ENCODE peak calls at places on chromosomes 16 and 17, in four cellular contexts. One of them, this sample, is unnamed.

GRCh38 chr16:78594191-78594590 is 494.7 kb downstream of the WWOX start:
- DNase-seq in esophagus squamous epithelium: no peak
- DNase-seq in tibial nerve: no peak
- DNase-seq in stomach: no peak
- DNase-seq in this sample: no peak

GRCh38 chr17:43356450-43356849 is 42.3 kb upstream of the ARL4D start:
- DNase-seq in esophagus squamous epithelium: no peak
- DNase-seq in tibial nerve: no peak
- DNase-seq in stomach: no peak
- DNase-seq in this sample: no peak

GRCh38 chr16:4136229-4136813 is 20.1 kb upstream of the ADCY9 start:
- DNase-seq in esophagus squamous epithelium: no peak
- DNase-seq in tibial nerve: no peak
- DNase-seq in stomach: peak; percentile 82
- DNase-seq in this sample: peak; percentile 70

GRCh38 chr17:71237903-71238538 is 882.8 kb upstream of the SOX9 start:
- DNase-seq in esophagus squamous epithelium: no peak
- DNase-seq in tibial nerve: no peak
- DNase-seq in stomach: no peak
- DNase-seq in this sample: no peak

GRCh38 chr16:371729-372521 is 1.6 kb upstream of the MRPL28 start:
- DNase-seq in esophagus squamous epithelium: no peak
- DNase-seq in tibial nerve: no peak
- DNase-seq in stomach: no peak
- DNase-seq in this sample: no peak

GRCh38 chr17:19354123-19354522 is 8.4 kb downstream of the B9D1 start:
- DNase-seq in esophagus squamous epithelium: no peak
- DNase-seq in tibial nerve: no peak
- DNase-seq in stomach: no peak
- DNase-seq in this sample: no peak

GRCh38 chr16:3007059-3007956 is 5.4 kb upstream of the CLDN9 start:
- DNase-seq in esophagus squamous epithelium: no peak
- DNase-seq in tibial nerve: no peak
- DNase-seq in stomach: no peak
- DNase-seq in this sample: peak; percentile 76

GRCh38 chr17:53134546-53134945 is 688.2 kb upstream of the KIF2B start:
- DNase-seq in esophagus squamous epithelium: no peak
- DNase-seq in tibial nerve: no peak
- DNase-seq in stomach: no peak
- DNase-seq in this sample: no peak

GRCh38 chr17:74362811-74363498 is 1.3 kb upstream of the BTBD17 start:
- DNase-seq in esophagus squamous epithelium: no peak
- DNase-seq in tibial nerve: no peak
- DNase-seq in stomach: no peak
- DNase-seq in this sample: no peak

GRCh38 chr17:53765609-53766008 is 57.1 kb upstream of the KIF2B start:
- DNase-seq in esophagus squamous epithelium: no peak
- DNase-seq in tibial nerve: no peak
- DNase-seq in stomach: no peak
- DNase-seq in this sample: no peak

GRCh38 chr17:66468241-66469087 is 166.1 kb downstream of the PRKCA start:
- DNase-seq in esophagus squamous epithelium: no peak
- DNase-seq in tibial nerve: no peak
- DNase-seq in stomach: no peak
- DNase-seq in this sample: peak; percentile 53

GRCh38 chr17:5537251-5537650 is 47.1 kb downstream of the NLRP1 start:
- DNase-seq in esophagus squamous epithelium: no peak
- DNase-seq in tibial nerve: no peak
- DNase-seq in stomach: no peak
- DNase-seq in this sample: no peak

GRCh38 chr17:39634384-39634871 is 2.5 kb upstream of the STARD3 start:
- DNase-seq in esophagus squamous epithelium: no peak
- DNase-seq in tibial nerve: no peak
- DNase-seq in stomach: no peak
- DNase-seq in this sample: no peak

GRCh38 chr16:8505327-8505991 is 84.9 kb downstream of the TMEM114 start:
- DNase-seq in esophagus squamous epithelium: no peak
- DNase-seq in tibial nerve: no peak
- DNase-seq in stomach: peak; percentile 60
- DNase-seq in this sample: no peak

GRCh38 chr16:88809068-88809675 is 2.6 kb downstream of the APRT start:
- DNase-seq in esophagus squamous epithelium: no peak
- DNase-seq in tibial nerve: no peak
- DNase-seq in stomach: no peak
- DNase-seq in this sample: peak; percentile 66

GRCh38 chr17:50547035-50547735 is at the start of gene SPATA20:
- DNase-seq in esophagus squamous epithelium: peak; percentile 29
- DNase-seq in tibial nerve: peak; percentile 86
- DNase-seq in stomach: peak; percentile 95
- DNase-seq in this sample: peak; percentile 96

GRCh38 chr16:7614022-7614795 is 281.6 kb downstream of the RBFOX1 start:
- DNase-seq in esophagus squamous epithelium: no peak
- DNase-seq in tibial nerve: no peak
- DNase-seq in stomach: no peak
- DNase-seq in this sample: no peak

GRCh38 chr16:89407925-89408300 is 82.4 kb downstream of the ANKRD11 start:
- DNase-seq in esophagus squamous epithelium: no peak
- DNase-seq in tibial nerve: no peak
- DNase-seq in stomach: no peak
- DNase-seq in this sample: no peak

GRCh38 chr17:4950075-4950756 is 703 bp upstream of the ENO3 start:
- DNase-seq in esophagus squamous epithelium: no peak
- DNase-seq in tibial nerve: no peak
- DNase-seq in stomach: peak; percentile 61
- DNase-seq in this sample: peak; percentile 59

GRCh38 chr17:16072031-16072430 is 72.4 kb downstream of the TTC19 start:
- DNase-seq in esophagus squamous epithelium: no peak
- DNase-seq in tibial nerve: no peak
- DNase-seq in stomach: no peak
- DNase-seq in this sample: no peak

GRCh38 chr17:64165347-64165746 is 35.4 kb upstream of the ERN1 start:
- DNase-seq in esophagus squamous epithelium: no peak
- DNase-seq in tibial nerve: no peak
- DNase-seq in stomach: no peak
- DNase-seq in this sample: no peak
- H3K27ac ChIP-seq in esophagus squamous epithelium: no peak overlapping the region
- H3K27ac ChIP-seq in tibial nerve: no peak overlapping the region
- H3K27ac ChIP-seq in stomach: peak overlapping the region; percentile 69
- H3K27ac ChIP-seq in this sample: peak overlapping the region; percentile 80

DNA sequence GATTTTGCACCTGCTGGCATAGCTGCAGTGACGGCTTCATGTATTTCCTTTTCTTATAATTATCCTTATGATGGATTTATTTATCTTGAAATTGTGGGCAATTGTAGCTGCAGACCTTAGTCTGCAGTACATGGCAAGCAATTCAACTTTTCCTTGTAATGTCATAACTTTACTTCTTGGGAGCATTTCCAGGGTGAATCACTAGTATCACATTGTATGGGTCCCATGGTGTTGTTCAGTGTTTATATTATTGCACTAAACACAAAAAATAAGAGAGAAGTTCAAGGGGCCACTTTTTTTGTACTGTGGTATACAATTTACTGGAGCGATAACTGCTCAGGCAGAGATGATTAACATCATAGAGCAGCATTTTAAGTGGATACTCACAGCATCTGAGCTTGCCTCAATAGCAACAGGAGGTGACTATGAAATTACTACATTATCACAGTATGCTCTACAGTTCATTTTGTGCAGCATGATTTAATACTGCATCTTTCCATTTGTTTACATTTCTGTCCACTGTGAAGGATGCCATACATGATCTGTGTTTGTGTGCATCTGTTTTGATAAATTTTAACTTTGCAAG is 169.5 kb downstream of the STX8 start:
- DNase-seq in esophagus squamous epithelium: no peak
- DNase-seq in tibial nerve: no peak
- DNase-seq in stomach: no peak
- DNase-seq in this sample: no peak
- H3K4me1 ChIP-seq in esophagus squamous epithelium: peaks cover 20% of the 10 kb centered on the region
- H3K4me1 ChIP-seq in tibial nerve: no peaks in the 10 kb centered on the region
- H3K4me1 ChIP-seq in stomach: peaks cover 16% of the 10 kb centered on the region
- H3K4me1 ChIP-seq in this sample: peaks cover 9% of the 10 kb centered on the region

GRCh38 chr17:602436-602835 is 112.2 kb downstream of the VPS53 start:
- DNase-seq in esophagus squamous epithelium: no peak
- DNase-seq in tibial nerve: no peak
- DNase-seq in stomach: no peak
- DNase-seq in this sample: no peak
- TF ChIP-seq POLR2A in esophagus squamous epithelium: no peak
- TF ChIP-seq POLR2A in tibial nerve: no peak
- TF ChIP-seq POLR2A in stomach: no peak
- TF ChIP-seq POLR2A in this sample: no peak

GRCh38 chr17:77375526-77375916 is 234.8 kb downstream of the SEC14L1 start:
- DNase-seq in esophagus squamous epithelium: no peak
- DNase-seq in tibial nerve: no peak
- DNase-seq in stomach: no peak
- DNase-seq in this sample: no peak
- H3K27ac ChIP-seq in esophagus squamous epithelium: peak overlapping the region; percentile 96
- H3K27ac ChIP-seq in tibial nerve: peak overlapping the region; percentile 93
- H3K27ac ChIP-seq in stomach: peak overlapping the region; percentile 95
- H3K27ac ChIP-seq in this sample: no peak overlapping the region

GRCh38 chr16:85446846-85447656 is 166.1 kb upstream of the GSE1 start:
- DNase-seq in esophagus squamous epithelium: no peak
- DNase-seq in tibial nerve: no peak
- DNase-seq in stomach: peak; percentile 54
- DNase-seq in this sample: peak; percentile 70
- H3K4me1 ChIP-seq in esophagus squamous epithelium: peaks cover 30% of the 10 kb centered on the region
- H3K4me1 ChIP-seq in tibial nerve: no peaks in the 10 kb centered on the region
- H3K4me1 ChIP-seq in stomach: peaks cover 59% of the 10 kb centered on the region
- H3K4me1 ChIP-seq in this sample: peaks cover 40% of the 10 kb centered on the region